ENCODE peak calls at places on chromosomes 7 and 10, in eight cellular contexts. B is upper lobe of right lung, R is brain microvascular endothelial cell, E is astrocyte of the spinal cord, P is Calu3, Y is GM20000, M is fibroblast of mammary gland, Q is left lung. I is an unnamed sample.

GRCh38 chr7:131106681-131107342 is 220.9 kb upstream of the MKLN1 start:
- DNase-seq in B (peak; percentile 81), Y (peak; percentile 51), P (peak; percentile 39), Q (peak; percentile 57), R (peak; percentile 18), M (peak; percentile 71), E (no peak), I (peak; percentile 25)

GRCh38 chr10:110226926-110227641 is 19.7 kb downstream of the MXI1 start:
- DNase-seq in R (no peak), P (peak; percentile 33), B (peak; percentile 91), Q (peak; percentile 78), M (no peak), E (peak; percentile 27), Y (peak; percentile 90), I (no peak)

GRCh38 chr10:52216852-52217251 is 97.2 kb upstream of the DKK1 start:
- DNase-seq in R (peak; percentile 91), Y (no peak), E (peak; percentile 86), Q (no peak), M (peak; percentile 71), B (no peak), P (no peak), I (peak; percentile 28)

GRCh38 chr7:86966920-86967319 is 92.5 kb downstream of the ELAPOR2 start:
- DNase-seq in M (no peak), E (no peak), Q (no peak), R (no peak), B (no peak), P (no peak), Y (no peak), I (no peak)

GRCh38 chr7:34928052-34928451 is 109.2 kb downstream of the DPY19L1 start:
- DNase-seq in M (peak; percentile 25), B (peak; percentile 78), P (peak; percentile 91), Y (no peak), E (peak; percentile 13), R (peak; percentile 33), Q (peak; percentile 35), I (peak; percentile 2)

GRCh38 chr10:72509206-72509799 is 116.6 kb downstream of the MICU1 start:
- DNase-seq in Y (no peak), Q (no peak), P (no peak), B (no peak), M (peak; percentile 8), E (no peak), R (no peak), I (no peak)

GRCh38 chr10:52668024-52668423 is 104.6 kb downstream of the MBL2 start:
- DNase-seq in E (peak; percentile 57), M (no peak), B (no peak), Q (no peak), P (no peak), R (peak; percentile 10), Y (no peak), I (peak; percentile 78)

GRCh38 chr7:95004618-95005282 is 97.4 kb downstream of the PPP1R9A start:
- DNase-seq in Y (no peak), B (no peak), Q (no peak), P (no peak), M (no peak), R (peak; percentile 15), E (peak; percentile 3), I (no peak)

GRCh38 chr10:110059965-110060364 is 52.2 kb downstream of the ADD3 start:
- DNase-seq in M (no peak), Q (no peak), E (no peak), B (no peak), P (no peak), R (no peak), Y (peak; percentile 4), I (no peak)

GRCh38 chr7:41984888-41985287 is 252.1 kb downstream of the GLI3 start:
- DNase-seq in P (no peak), R (peak; percentile 45), Y (no peak), B (no peak), Q (no peak), M (peak; percentile 66), E (peak; percentile 66), I (peak; percentile 36)

GRCh38 chr7:78690174-78690573 is 763.3 kb downstream of the MAGI2 start:
- DNase-seq in Y (no peak), P (no peak), Q (no peak), E (no peak), R (no peak), M (no peak), B (no peak), I (no peak)

GRCh38 chr7:29977926-29978652 is 11.5 kb downstream of the SCRN1 start:
- DNase-seq in P (no peak), Q (no peak), R (no peak), E (no peak), B (no peak), M (no peak), Y (no peak), I (no peak)

GRCh38 chr7:140079121-140079536 is 16.4 kb upstream of the PARP12 start:
- DNase-seq in B (no peak), E (peak; percentile 77), M (peak; percentile 94), P (peak; percentile 25), R (peak; percentile 33), Q (no peak), Y (no peak), I (peak; percentile 57)

GRCh38 chr10:7572435-7572834 is 94.3 kb downstream of the ITIH5 start:
- DNase-seq in Y (no peak), R (no peak), M (no peak), E (peak; percentile 2), P (no peak), B (no peak), Q (no peak), I (no peak)

GRCh38 chr10:77634939-77635338 is 2.7 kb downstream of the KCNMA1 start:
- DNase-seq in E (no peak), B (no peak), Q (no peak), Y (no peak), M (no peak), P (no peak), R (no peak), I (no peak)

GRCh38 chr7:129561677-129562424 is 49.7 kb upstream of the NRF1 start:
- DNase-seq in P (no peak), M (no peak), Y (no peak), B (no peak), Q (no peak), R (no peak), E (no peak), I (no peak)

GRCh38 chr10:99661370-99661749 is 2.1 kb downstream of the ENTPD7 start:
- DNase-seq in E (peak; percentile 66), Y (no peak), R (peak; percentile 78), M (peak; percentile 93), P (no peak), Q (no peak), B (no peak), I (peak; percentile 88)

GRCh38 chr10:109902992-109903947 is 20.0 kb downstream of the XPNPEP1 start:
- DNase-seq in Y (no peak), E (no peak), M (peak; percentile 60), R (no peak), P (no peak), B (no peak), Q (no peak), I (peak; percentile 31)

GRCh38 chr7:46558482-46559193 is 637.6 kb upstream of the IGFBP3 start:
- DNase-seq in Q (no peak), B (no peak), M (peak; percentile 53), R (peak; percentile 74), E (no peak), Y (no peak), P (no peak), I (peak; percentile 21)

GRCh38 chr10:123666318-123667291 is at the start of gene GPR26:
- DNase-seq in P (no peak), M (no peak), B (no peak), E (no peak), Y (no peak), Q (no peak), R (no peak), I (no peak)

DNA sequence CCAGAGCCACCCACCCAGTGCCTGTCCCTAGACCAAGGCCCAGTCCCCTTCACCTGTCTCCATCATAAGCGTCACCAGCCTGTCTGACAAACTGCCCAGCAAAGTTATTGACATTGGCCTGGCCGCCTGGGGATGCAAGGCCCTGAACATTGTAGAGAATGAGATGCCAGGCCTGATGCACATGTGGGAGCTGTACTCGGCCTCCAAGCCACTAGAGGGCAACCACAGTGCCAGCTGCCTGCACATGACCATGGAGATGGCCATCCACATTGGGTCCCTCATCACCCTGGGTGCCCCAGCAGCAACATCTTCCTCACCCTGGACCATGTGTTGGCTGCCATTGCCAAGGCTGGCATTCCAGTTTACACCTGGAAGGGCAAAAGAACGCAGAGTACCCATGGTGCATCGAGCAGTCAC is 63.7 kb upstream of the ANTXRL start:
- DNase-seq in R (no peak), B (peak; percentile 52), Y (no peak), Q (no peak), P (peak; percentile 44), E (no peak), M (no peak), I (no peak)
- TF ChIP-seq CTCF in R (peak; percentile 36), B (no peak), Y (peak; percentile 12), Q (no peak), P (peak; percentile 53), E (peak; percentile 14), M (peak; percentile 19), I (peak; percentile 52)

DNA sequence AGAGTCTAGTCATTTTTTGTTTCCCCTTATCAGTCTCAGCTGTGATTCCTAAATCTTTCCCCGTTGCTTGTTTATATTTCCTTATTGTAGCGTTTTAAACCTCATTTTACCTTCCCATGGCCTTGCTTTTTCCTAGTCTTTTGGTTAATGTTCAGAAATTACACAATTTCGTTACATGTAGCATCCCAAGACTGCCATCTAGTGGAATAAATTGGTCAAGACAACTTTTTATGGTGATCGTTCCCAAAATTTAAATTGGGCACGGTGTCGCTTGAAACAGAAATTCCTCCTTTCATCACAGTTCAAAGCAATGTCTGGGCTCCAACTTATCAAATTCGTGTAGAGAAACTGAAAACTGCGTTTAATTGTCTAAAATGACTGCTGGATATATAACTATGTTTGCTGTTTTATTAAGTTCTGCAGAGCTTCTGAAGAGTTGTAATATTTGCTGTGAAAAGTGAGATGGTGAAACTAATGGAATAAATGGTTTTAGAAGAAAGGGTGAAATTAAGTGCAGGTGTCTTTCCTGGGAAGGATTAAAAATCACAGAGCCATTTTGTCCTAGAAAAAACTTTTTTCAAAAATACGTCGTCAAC is 370.2 kb downstream of the PHF14 start:
- DNase-seq in Y (peak; percentile 9), M (peak; percentile 41), P (peak; percentile 31), B (no peak), Q (no peak), R (peak; percentile 14), E (peak; percentile 55), I (peak; percentile 21)
- TF ChIP-seq CTCF in Y (peak; percentile 35), M (peak; percentile 64), P (peak; percentile 80), B (peak; percentile 76), Q (peak; percentile 78), R (peak; percentile 58), E (peak; percentile 55), I (peak; percentile 89)

GRCh38 chr7:111329367-111330234 is 232.7 kb downstream of the IMMP2L start:
- DNase-seq in Q (no peak), B (no peak), M (peak; percentile 17), P (no peak), E (no peak), Y (no peak), R (no peak), I (peak; percentile 48)
- TF ChIP-seq CTCF in Q (no peak), B (no peak), M (no peak), P (no peak), E (no peak), Y (no peak), R (no peak), I (peak; percentile 69)

DNA sequence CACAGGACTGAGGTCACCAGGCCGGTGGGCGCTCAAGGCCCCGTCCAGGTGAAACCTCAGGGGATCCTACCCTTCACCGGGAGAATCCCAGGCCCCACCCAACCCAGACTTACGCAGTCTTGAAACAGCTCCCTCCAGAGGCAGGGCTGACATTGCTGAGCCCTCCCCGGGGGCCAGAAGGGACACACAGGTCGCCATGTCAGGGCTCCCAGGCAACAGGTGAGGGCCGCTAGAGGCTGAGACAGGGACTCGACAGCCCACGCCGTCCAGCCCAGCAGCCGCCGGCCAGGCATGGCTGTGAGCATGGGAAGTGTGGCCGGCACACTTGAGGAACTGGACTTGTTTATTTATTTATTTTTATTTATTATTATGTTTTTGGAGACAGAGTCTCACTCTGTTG is 10.3 kb downstream of the MICALL2 start:
- DNase-seq in E (no peak), R (no peak), Q (no peak), Y (no peak), P (no peak), M (no peak), B (no peak), I (no peak)
- TF ChIP-seq CTCF in E (no peak), R (no peak), Q (no peak), Y (no peak), P (no peak), M (no peak), B (no peak), I (peak; percentile 36)